ENCODE peak calls at places on chromosomes 5 and 9, in nine cellular contexts. Z is fibroblast of the conjunctiva; I is stimulated activated CD4-positive, alpha-beta T cell treated with anti-CD3 and anti-CD28 coated beads, Interleukin-15, amount 100 ng/mL, for 1 hour; W is NCI-H524 treated with DMSO at 0.1 percent for 48 hours; O is stimulated activated naive CD8-positive, alpha-beta T cell treated with anti-CD3 and anti-CD28 coated beads, Interleukin-15, Interleukin-2, amounts not matched to agents 100 U/mL and 50 U/mL, for 24 hours; S is kidney tubule cell; C is hypothalamus; H is ELF-1; X is HL-60. G is an unnamed sample.

GRCh38 chr9:136424750-136425362 is 14.4 kb downstream of the PMPCA start:
- DNase-seq in Z (no peak), I (no peak), W (no peak), O (no peak), S (no peak), C (no peak), H (peak; percentile 48), X (no peak), G (no peak)

GRCh38 chr5:138604176-138604785 is 29.1 kb upstream of the HSPA9 start:
- DNase-seq in Z (no peak), I (no peak), W (no peak), O (no peak), S (no peak), C (no peak), H (no peak), X (no peak), G (no peak)

GRCh38 chr5:134095887-134096589 is 18.4 kb upstream of the TCF7 start:
- DNase-seq in Z (no peak), I (no peak), W (no peak), O (no peak), S (no peak), C (no peak), H (no peak), X (no peak), G (no peak)

GRCh38 chr9:112648624-112649023 is 69.3 kb downstream of the INIP start:
- DNase-seq in Z (no peak), I (no peak), W (no peak), O (no peak), S (no peak), C (no peak), H (no peak), X (no peak), G (no peak)

GRCh38 chr9:7346144-7346543 is 453.4 kb downstream of the DMAC1 start:
- DNase-seq in Z (no peak), I (no peak), W (no peak), O (no peak), S (no peak), C (no peak), H (no peak), X (no peak), G (no peak)

GRCh38 chr9:21854119-21854518 is 51.7 kb downstream of the MTAP start:
- DNase-seq in Z (no peak), I (no peak), W (no peak), O (no peak), S (no peak), C (no peak), H (no peak), X (no peak), G (no peak)

GRCh38 chr5:150905312-150905683 is 518 bp upstream of the ZNF300 start:
- DNase-seq in Z (no peak), I (no peak), W (no peak), O (no peak), S (no peak), C (no peak), H (no peak), X (no peak), G (no peak)

GRCh38 chr9:93133641-93134017 is 422 bp downstream of the NINJ1 start:
- DNase-seq in Z (no peak), I (no peak), W (no peak), O (peak; percentile 76), S (peak; percentile 83), C (peak; percentile 68), H (peak; percentile 73), X (peak; percentile 92), G (peak; percentile 55)

GRCh38 chr9:107919263-107919662 is 429.7 kb upstream of the KLF4 start:
- DNase-seq in Z (no peak), I (no peak), W (no peak), O (no peak), S (no peak), C (no peak), H (no peak), X (no peak), G (no peak)

GRCh38 chr5:172107606-172108005 is 80.4 kb downstream of the STK10 start:
- DNase-seq in Z (peak; percentile 71), I (no peak), W (no peak), O (no peak), S (peak; percentile 63), C (no peak), H (peak; percentile 56), X (peak; percentile 27), G (peak; percentile 72)

GRCh38 chr5:160188151-160188967 is 40.9 kb upstream of the FABP6 start:
- DNase-seq in Z (peak; percentile 80), I (no peak), W (no peak), O (no peak), S (no peak), C (no peak), H (peak; percentile 76), X (no peak), G (peak; percentile 21)

GRCh38 chr9:133954862-133955529 is 37.1 kb downstream of the VAV2 start:
- DNase-seq in Z (no peak), I (no peak), W (no peak), O (peak; percentile 16), S (no peak), C (no peak), H (no peak), X (no peak), G (no peak)

GRCh38 chr9:134936762-134937555 is 19.2 kb upstream of the FCN1 start:
- DNase-seq in Z (no peak), I (no peak), W (no peak), O (no peak), S (no peak), C (no peak), H (no peak), X (peak; percentile 56), G (no peak)

GRCh38 chr9:104788251-104788650 is 24.3 kb downstream of the NIPSNAP3B start:
- DNase-seq in Z (no peak), I (no peak), W (no peak), O (no peak), S (no peak), C (no peak), H (no peak), X (no peak), G (no peak)

GRCh38 chr9:14318934-14319513 is 5.1 kb upstream of the NFIB start:
- DNase-seq in Z (no peak), I (no peak), W (no peak), O (no peak), S (no peak), C (no peak), H (no peak), X (no peak), G (no peak)

GRCh38 chr9:93574091-93574899 is 2.1 kb upstream of the PHF2 start:
- DNase-seq in Z (no peak), I (no peak), W (no peak), O (no peak), S (no peak), C (no peak), H (no peak), X (no peak), G (no peak)

GRCh38 chr9:129012893-129013448 is 15.2 kb downstream of the SH3GLB2 start:
- DNase-seq in Z (no peak), I (no peak), W (no peak), O (no peak), S (no peak), C (no peak), H (peak; percentile 56), X (no peak), G (no peak)

GRCh38 chr5:8184455-8185063 is 315.6 kb downstream of the MTRR start:
- DNase-seq in Z (no peak), I (no peak), W (no peak), O (peak; percentile 53), S (peak; percentile 42), C (no peak), H (peak; percentile 61), X (peak; percentile 41), G (no peak)

GRCh38 chr5:93092349-93093105 is 488.5 kb downstream of the NR2F1-AS1 start:
- DNase-seq in Z (peak; percentile 23), I (no peak), W (peak; percentile 5), O (no peak), S (peak; percentile 14), C (no peak), H (no peak), X (no peak), G (peak; percentile 45)

GRCh38 chr5:151601376-151601775 is 10.2 kb upstream of the FAT2 start:
- DNase-seq in Z (no peak), I (no peak), W (peak; percentile 97), O (no peak), S (no peak), C (no peak), H (no peak), X (no peak), G (no peak)

GRCh38 chr9:76988941-76989340 is 30.5 kb upstream of the FOXB2 start:
- DNase-seq in Z (no peak), I (no peak), W (no peak), O (no peak), S (no peak), C (no peak), H (no peak), X (no peak), G (no peak)

GRCh38 chr9:112833081-112833480 is 57.6 kb downstream of the SLC46A2 start:
- DNase-seq in Z (no peak), I (no peak), W (no peak), O (no peak), S (no peak), C (no peak), H (no peak), X (no peak), G (no peak)

G was measured in AG09309.